ENCODE peak calls at places on chromosomes 5 and 9, in nine cellular contexts. D is HepG2; R is CD4-positive, alpha-beta T cell; A is left ventricle myocardium inferior; S is IMR-90; L is effector memory CD4-positive, alpha-beta T cell; T is testis; F is mammary epithelial cell; C is OCI-LY7. B is an unnamed sample.

GRCh38 chr5:108119123-108119522 is 262.8 kb downstream of the FBXL17 start:
- DNase-seq in D (no peak), R (no peak), A (no peak), S (no peak), L (no peak), T (no peak), F (no peak), C (no peak), B (no peak)

GRCh38 chr5:142106061-142106460 is 2.5 kb upstream of the NDFIP1 start:
- DNase-seq in D (no peak), R (no peak), A (no peak), S (no peak), L (no peak), T (no peak), F (no peak), C (no peak), B (no peak)

GRCh38 chr5:169097374-169097831 is 203.5 kb downstream of the SLIT3 start:
- DNase-seq in D (no peak), R (no peak), A (no peak), S (peak), L (no peak), T (no peak), F (no peak), C (no peak), B (no peak)

GRCh38 chr9:69104830-69105527 is 69.1 kb upstream of the TJP2 start:
- DNase-seq in D (peak), R (no peak), A (no peak), S (no peak), L (no peak), T (no peak), F (peak), C (no peak), B (no peak)

GRCh38 chr5:88825782-88826110 is 57.2 kb downstream of the MEF2C start:
- DNase-seq in D (no peak), R (no peak), A (no peak), S (peak), L (no peak), T (no peak), F (no peak), C (no peak), B (no peak)

GRCh38 chr5:31319338-31319737 is 125.9 kb downstream of the CDH6 start:
- DNase-seq in D (no peak), R (no peak), A (no peak), S (no peak), L (no peak), T (no peak), F (no peak), C (no peak), B (no peak)

GRCh38 chr5:52491829-52492217 is 295.9 kb upstream of the ITGA1 start:
- DNase-seq in D (no peak), R (no peak), A (no peak), S (no peak), L (no peak), T (no peak), F (no peak), C (no peak), B (no peak)

GRCh38 chr5:157582731-157583580 is 7.4 kb upstream of the ADAM19 start:
- DNase-seq in D (no peak), R (no peak), A (no peak), S (no peak), L (no peak), T (no peak), F (no peak), C (no peak), B (no peak)

GRCh38 chr5:133562554-133562953 is 49.8 kb downstream of the FSTL4 start:
- DNase-seq in D (no peak), R (no peak), A (no peak), S (no peak), L (no peak), T (no peak), F (no peak), C (no peak), B (no peak)

GRCh38 chr5:14663734-14664269 is 716 bp upstream of the OTULIN start:
- DNase-seq in D (no peak), R (no peak), A (no peak), S (no peak), L (no peak), T (no peak), F (no peak), C (peak), B (no peak)

GRCh38 chr5:36152324-36153298 is 700 bp downstream of the SKP2 start:
- DNase-seq in D (no peak), R (no peak), A (no peak), S (peak), L (no peak), T (no peak), F (no peak), C (peak), B (no peak)

GRCh38 chr5:167816354-167816753 is 475.1 kb upstream of the WWC1 start:
- DNase-seq in D (no peak), R (no peak), A (no peak), S (peak), L (no peak), T (no peak), F (no peak), C (no peak), B (no peak)

GRCh38 chr5:109655841-109656240 is 33.9 kb upstream of the MAN2A1 start:
- DNase-seq in D (no peak), R (no peak), A (no peak), S (no peak), L (no peak), T (no peak), F (peak), C (no peak), B (no peak)

GRCh38 chr5:6729400-6730310 is 16.4 kb downstream of the TENT4A start:
- DNase-seq in D (no peak), R (peak), A (peak), S (no peak), L (peak), T (no peak), F (no peak), C (peak), B (peak)

GRCh38 chr9:125608488-125609224 is 98.4 kb downstream of the MAPKAP1 start:
- DNase-seq in D (no peak), R (no peak), A (no peak), S (peak), L (no peak), T (no peak), F (no peak), C (no peak), B (no peak)

GRCh38 chr5:143349127-143349526 is 54.4 kb downstream of the NR3C1 start:
- DNase-seq in D (no peak), R (no peak), A (no peak), S (peak), L (no peak), T (no peak), F (peak), C (no peak), B (no peak)

GRCh38 chr5:150460781-150461180 is 11.2 kb upstream of the RPS14 start:
- DNase-seq in D (no peak), R (no peak), A (no peak), S (no peak), L (no peak), T (no peak), F (no peak), C (no peak), B (no peak)
- H3K27ac ChIP-seq in D (no peak), R (no peak), A (no peak), S (no peak), L (no peak), T (no peak), F (no peak), C (peak), B (no peak)

GRCh38 chr5:83917261-83917908 is 196.7 kb upstream of the HAPLN1 start:
- DNase-seq in D (no peak), R (no peak), A (no peak), S (no peak), L (no peak), T (no peak), F (no peak), C (no peak), B (no peak)
- H3K27ac ChIP-seq in D (no peak), R (no peak), A (no peak), S (no peak), L (no peak), T (no peak), F (no peak), C (no peak), B (no peak)

GRCh38 chr5:140221697-140222223 is 46.8 kb downstream of the CYSTM1 start:
- DNase-seq in D (no peak), R (no peak), A (no peak), S (peak), L (no peak), T (no peak), F (peak), C (no peak), B (peak)
- H3K27ac ChIP-seq in D (peak), R (no peak), A (peak), S (peak), L (no peak), T (no peak), F (peak), C (no peak), B (no peak)

GRCh38 chr9:98879094-98879957 is 64.4 kb upstream of the COL15A1 start:
- DNase-seq in D (no peak), R (no peak), A (no peak), S (no peak), L (no peak), T (no peak), F (no peak), C (no peak), B (no peak)
- H3K27ac ChIP-seq in D (no peak), R (no peak), A (peak), S (no peak), L (no peak), T (no peak), F (no peak), C (no peak), B (no peak)

GRCh38 chr9:105457560-105458294 is 9.9 kb downstream of the FSD1L start:
- DNase-seq in D (no peak), R (no peak), A (peak), S (no peak), L (no peak), T (no peak), F (peak), C (no peak), B (no peak)
- H3K27ac ChIP-seq in D (no peak), R (no peak), A (peak), S (no peak), L (no peak), T (no peak), F (no peak), C (no peak), B (no peak)

B was measured in CD4-positive, CD25-positive, alpha-beta regulatory T cell.